ENCODE peak calls at places on chromosomes 3 and 15, in four cellular contexts. T, C, O and M are unnamed samples.

GRCh38 chr3:27357665-27358258 is 11.4 kb downstream of the NEK10 start:
- DNase-seq in C (peak), T (peak), O (peak), M (peak)

GRCh38 chr15:57253082-57253481 is 123.2 kb upstream of the CGNL1 start:
- DNase-seq in C (no peak), T (no peak), O (no peak), M (no peak)

GRCh38 chr3:99175276-99175801 is 273.8 kb upstream of the DCBLD2 start:
- DNase-seq in O (no peak), T (no peak), C (peak), M (no peak)

GRCh38 chr15:77546050-77546501 is 86.6 kb downstream of the LINGO1 start:
- DNase-seq in T (no peak), O (no peak), C (peak), M (no peak)

GRCh38 chr3:193962986-193963683 is 172.8 kb upstream of the HES1 start:
- DNase-seq in T (no peak), O (no peak), C (no peak), M (no peak)

GRCh38 chr3:81516042-81516441 is 245.4 kb downstream of the GBE1 start:
- DNase-seq in O (no peak), T (no peak), C (no peak), M (no peak)

GRCh38 chr3:88988906-88989305 is 118.5 kb upstream of the EPHA3 start:
- DNase-seq in O (no peak), T (no peak), C (no peak), M (no peak)

GRCh38 chr15:39110336-39110735 is 470.5 kb upstream of the THBS1 start:
- DNase-seq in T (no peak), C (no peak), O (no peak), M (no peak)

GRCh38 chr15:62126364-62126763 is 38.7 kb downstream of the C2CD4B start:
- DNase-seq in O (no peak), T (no peak), C (no peak), M (no peak)

GRCh38 chr15:40493089-40493840 is 22.5 kb downstream of the CHST14 start:
- DNase-seq in O (no peak), C (no peak), T (peak), M (no peak)